ENCODE peak calls at places on chromosomes 16 and 17, in seven cellular contexts. G, D, I, T, Z, K and X are unnamed samples. For H3K27me3, the result is how much of the 10 kb centered on the place peaks cover.

GRCh38 chr17:36849871-36850348 is 87.4 kb upstream of the LHX1 start:
- DNase-seq in T (no peak), K (no peak), D (no peak), Z (no peak), G (no peak), I (no peak), X (no peak)

GRCh38 chr16:67278773-67279295 is 498 bp upstream of the PLEKHG4 start:
- DNase-seq in I (no peak), G (no peak), K (peak), T (no peak), Z (peak), D (no peak), X (no peak)

GRCh38 chr17:49117581-49118230 is 14.9 kb upstream of the B4GALNT2 start:
- DNase-seq in G (no peak), D (no peak), T (no peak), K (peak), Z (no peak), I (no peak), X (no peak)

GRCh38 chr16:1338119-1338730 is 4.8 kb downstream of the BAIAP3 start:
- DNase-seq in K (no peak), T (no peak), I (no peak), G (no peak), Z (peak), D (peak), X (no peak)

GRCh38 chr17:79695293-79696158 is 35.2 kb upstream of the ENPP7 start:
- DNase-seq in T (no peak), K (no peak), I (peak), Z (no peak), G (no peak), D (no peak), X (no peak)

GRCh38 chr16:57150682-57151330 is 35.0 kb downstream of the PSME3IP1 start:
- DNase-seq in D (peak), K (no peak), G (peak), Z (peak), T (no peak), I (no peak), X (peak)

GRCh38 chr16:72783716-72784320 is 264.1 kb downstream of the ZFHX3 start:
- DNase-seq in D (no peak), T (no peak), I (no peak), G (no peak), K (no peak), Z (no peak), X (no peak)

GRCh38 chr17:68290268-68290954 is 516 bp downstream of the SLC16A6 start:
- DNase-seq in D (peak), T (no peak), G (peak), Z (peak), I (peak), K (no peak), X (no peak)

GRCh38 chr17:57553991-57554825 is 190.9 kb downstream of the CCDC182 start:
- DNase-seq in Z (peak), T (no peak), I (no peak), G (no peak), D (no peak), K (no peak), X (no peak)

GRCh38 chr16:87695534-87695933 is 70.3 kb downstream of the KLHDC4 start:
- DNase-seq in I (no peak), D (no peak), K (no peak), G (no peak), Z (no peak), T (no peak), X (no peak)
- H3K27me3 ChIP-seq in I (under half), D (under half), K (under half), G (under half), Z (under half), T (under half), X (under half)

GRCh38 chr16:3009568-3010390 is 2.9 kb upstream of the CLDN9 start:
- DNase-seq in G (no peak), T (no peak), I (peak), K (no peak), D (peak), Z (peak), X (no peak)
- TF ChIP-seq POLR2AphosphoS5 in G (no peak), T (no peak), I (peak), K (no peak), D (no peak), Z (peak), X (no peak)

DNA sequence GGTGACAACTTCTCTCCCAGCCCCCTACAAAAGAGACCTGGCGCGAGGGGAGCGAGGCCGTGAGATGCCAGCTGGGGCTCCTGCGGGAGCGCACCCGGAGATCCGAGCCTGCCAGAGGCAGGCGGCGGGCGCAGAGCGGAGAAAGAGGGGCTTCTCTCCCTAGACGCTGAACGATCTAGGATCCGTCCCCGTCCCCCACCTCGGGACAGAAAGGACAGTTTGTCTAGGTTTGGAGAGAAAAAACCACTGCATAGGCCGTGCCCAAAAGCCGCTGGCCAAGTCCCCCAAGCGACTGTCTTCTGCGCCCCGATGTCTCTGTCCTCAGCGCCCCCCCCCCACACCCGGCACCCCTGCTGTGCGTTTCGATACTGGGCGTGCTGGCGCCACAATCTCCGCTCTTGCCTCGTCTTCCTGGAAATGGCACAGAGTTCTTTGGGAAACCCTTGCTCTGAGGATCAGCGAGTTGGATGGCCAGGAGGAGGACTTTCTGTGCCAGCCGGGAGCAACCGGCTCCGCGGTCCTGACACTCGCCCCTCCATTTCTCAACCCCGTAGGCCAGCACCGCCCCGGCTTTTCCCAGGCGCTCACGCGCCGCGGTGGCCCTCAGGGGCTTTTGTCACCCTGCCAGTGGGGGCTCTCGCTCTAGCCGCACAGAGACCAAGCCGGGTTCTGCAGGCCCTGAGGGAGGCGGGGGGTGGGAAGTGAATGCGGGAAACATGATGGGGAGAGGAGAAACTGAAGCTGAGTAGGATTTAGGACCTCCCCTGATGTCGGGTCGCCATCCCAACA is 1.0 kb downstream of the SSTR2 start:
- DNase-seq in K (no peak), D (no peak), T (no peak), G (no peak), Z (peak), I (no peak), X (no peak)
- H3K27me3 ChIP-seq in K (under half), D (under half), T (half or more), G (under half), Z (half or more), I (under half), X (under half)

GRCh38 chr17:16972346-16972745 is 428 bp upstream of the TNFRSF13B start:
- DNase-seq in T (peak), G (no peak), I (no peak), K (no peak), Z (no peak), D (no peak), X (no peak)

GRCh38 chr17:16969931-16970906 is 1.7 kb downstream of the TNFRSF13B start:
- DNase-seq in I (no peak), Z (no peak), K (no peak), T (peak), D (no peak), G (no peak), X (no peak)

GRCh38 chr17:16971458-16972338 is at the start of gene TNFRSF13B:
- DNase-seq in D (no peak), I (no peak), G (peak), Z (no peak), K (no peak), T (peak), X (no peak)

GRCh38 chr17:16973760-16974540 is 2.0 kb upstream of the TNFRSF13B start:
- DNase-seq in G (peak), T (peak), Z (no peak), K (no peak), I (no peak), D (no peak), X (no peak)

DNA sequence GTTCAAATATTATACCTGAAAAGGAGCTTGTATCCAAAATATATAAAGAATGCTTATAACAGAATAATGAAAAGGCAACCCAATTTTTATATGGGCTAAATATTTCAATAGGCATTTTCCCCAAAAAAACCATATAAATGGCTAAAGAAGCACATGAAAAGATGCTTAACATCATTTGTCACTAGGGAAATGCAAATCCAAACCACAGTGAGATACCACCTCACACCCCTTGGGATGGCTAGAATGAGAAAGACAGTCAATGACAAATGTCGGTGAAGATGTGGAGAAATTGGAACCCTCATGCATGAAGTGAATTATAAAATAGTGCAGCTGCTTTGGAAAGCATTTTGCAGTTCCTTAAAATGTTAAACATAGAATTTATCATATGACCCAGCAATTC is 3.1 kb downstream of the TNFRSF13B start:
- DNase-seq in Z (no peak), D (no peak), T (no peak), I (no peak), G (no peak), K (no peak), X (no peak)
- TF ChIP-seq POLR2AphosphoS5 in Z (no peak), D (no peak), T (no peak), I (no peak), G (no peak), K (no peak), X (no peak)